ENCODE peak calls at places on chromosomes 16 and 17, in ten cellular contexts. H is effector memory CD4-positive, alpha-beta T cell; G is thoracic aorta; S is thyroid gland; Y is brain microvascular endothelial cell; P is left ventricle myocardium inferior; J is AG04450; M is HAP-1; I is heart right ventricle; C is BE2C. W is an unnamed sample.

GRCh38 chr16:46982335-46982734 is 8.9 kb upstream of the DNAJA2 start:
- DNase-seq in H (no peak), G (no peak), S (no peak), Y (no peak), P (no peak), J (no peak), M (no peak), I (no peak), C (no peak), W (no peak)

GRCh38 chr16:66298006-66298405 is 68.5 kb upstream of the CDH5 start:
- DNase-seq in H (no peak), G (no peak), S (no peak), Y (no peak), P (no peak), J (no peak), M (no peak), I (no peak), C (no peak), W (no peak)

GRCh38 chr17:46742539-46743270 is 75.8 kb downstream of the WNT3 start:
- DNase-seq in H (no peak), G (no peak), S (no peak), Y (peak), P (no peak), J (peak), M (no peak), I (peak), C (peak), W (no peak)

GRCh38 chr16:57751539-57752202 is 16.1 kb downstream of the KATNB1 start:
- DNase-seq in H (no peak), G (no peak), S (no peak), Y (no peak), P (no peak), J (no peak), M (no peak), I (no peak), C (no peak), W (no peak)

GRCh38 chr16:21646721-21647561 is 5.5 kb downstream of the IGSF6 start:
- DNase-seq in H (peak), G (no peak), S (no peak), Y (no peak), P (no peak), J (no peak), M (no peak), I (no peak), C (no peak), W (peak)

GRCh38 chr16:19102187-19102872 is 11.4 kb upstream of the ITPRIPL2 start:
- DNase-seq in H (no peak), G (no peak), S (no peak), Y (no peak), P (no peak), J (no peak), M (no peak), I (no peak), C (no peak), W (no peak)

GRCh38 chr16:55622930-55623561 is 32.7 kb upstream of the SLC6A2 start:
- DNase-seq in H (no peak), G (no peak), S (no peak), Y (no peak), P (no peak), J (no peak), M (peak), I (no peak), C (peak), W (no peak)

GRCh38 chr17:31417051-31417792 is 25.7 kb downstream of the RAB11FIP4 start:
- DNase-seq in H (no peak), G (no peak), S (no peak), Y (no peak), P (no peak), J (no peak), M (no peak), I (no peak), C (no peak), W (no peak)

GRCh38 chr17:72122336-72122667 is 1.5 kb downstream of the SOX9 start:
- DNase-seq in H (no peak), G (no peak), S (no peak), Y (no peak), P (no peak), J (no peak), M (no peak), I (no peak), C (no peak), W (no peak)

GRCh38 chr17:53950207-53950857 is 127.6 kb downstream of the KIF2B start:
- DNase-seq in H (no peak), G (no peak), S (no peak), Y (no peak), P (no peak), J (no peak), M (peak), I (no peak), C (peak), W (peak)

GRCh38 chr17:48909796-48910195 is 1.6 kb downstream of the UBE2Z start:
- DNase-seq in H (no peak), G (no peak), S (no peak), Y (no peak), P (no peak), J (no peak), M (no peak), I (no peak), C (no peak), W (no peak)

GRCh38 chr17:48905987-48906515 is 2.2 kb upstream of the UBE2Z start:
- DNase-seq in H (no peak), G (no peak), S (peak), Y (no peak), P (no peak), J (no peak), M (no peak), I (no peak), C (no peak), W (no peak)

GRCh38 chr17:48908853-48909394 is 717 bp downstream of the UBE2Z start:
- DNase-seq in H (peak), G (peak), S (peak), Y (peak), P (peak), J (peak), M (peak), I (peak), C (peak), W (peak)

GRCh38 chr17:48908047-48908843 is at the start of gene UBE2Z:
- DNase-seq in H (peak), G (peak), S (peak), Y (peak), P (peak), J (peak), M (peak), I (peak), C (peak), W (peak)

GRCh38 chr17:48907713-48908046 is 527 bp upstream of the UBE2Z start:
- DNase-seq in H (no peak), G (no peak), S (no peak), Y (peak), P (no peak), J (no peak), M (peak), I (no peak), C (no peak), W (peak)
- H3K4me3 ChIP-seq in H (peak), G (peak), S (no peak), Y (peak), P (peak), J (peak), M (peak), I (peak), C (peak), W (peak)

DNA sequence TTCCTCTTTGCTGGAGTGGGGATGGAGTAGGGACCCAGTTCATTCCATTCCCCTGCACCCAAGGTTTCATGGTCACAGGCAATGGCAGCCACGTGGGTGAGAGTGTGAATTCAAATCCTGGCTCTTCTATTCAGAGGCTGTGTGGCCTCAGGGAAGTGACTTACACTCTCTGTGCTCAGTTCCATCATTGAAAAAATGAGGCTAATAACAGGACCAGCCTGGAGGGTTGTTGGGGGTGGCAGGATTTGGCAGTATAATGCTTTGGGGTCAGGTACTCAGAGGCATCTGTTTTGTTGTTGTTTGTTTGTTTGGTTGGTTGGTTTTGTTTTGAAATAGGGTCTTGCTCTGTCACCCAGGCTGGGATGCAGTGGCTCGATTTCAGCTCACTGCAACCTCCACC is 2.2 kb upstream of the CRISPLD2 start:
- DNase-seq in H (no peak), G (no peak), S (no peak), Y (no peak), P (no peak), J (no peak), M (no peak), I (no peak), C (no peak), W (no peak)
- H3K4me3 ChIP-seq in H (no peak), G (no peak), S (no peak), Y (no peak), P (no peak), J (no peak), M (no peak), I (no peak), C (no peak), W (no peak)

DNA sequence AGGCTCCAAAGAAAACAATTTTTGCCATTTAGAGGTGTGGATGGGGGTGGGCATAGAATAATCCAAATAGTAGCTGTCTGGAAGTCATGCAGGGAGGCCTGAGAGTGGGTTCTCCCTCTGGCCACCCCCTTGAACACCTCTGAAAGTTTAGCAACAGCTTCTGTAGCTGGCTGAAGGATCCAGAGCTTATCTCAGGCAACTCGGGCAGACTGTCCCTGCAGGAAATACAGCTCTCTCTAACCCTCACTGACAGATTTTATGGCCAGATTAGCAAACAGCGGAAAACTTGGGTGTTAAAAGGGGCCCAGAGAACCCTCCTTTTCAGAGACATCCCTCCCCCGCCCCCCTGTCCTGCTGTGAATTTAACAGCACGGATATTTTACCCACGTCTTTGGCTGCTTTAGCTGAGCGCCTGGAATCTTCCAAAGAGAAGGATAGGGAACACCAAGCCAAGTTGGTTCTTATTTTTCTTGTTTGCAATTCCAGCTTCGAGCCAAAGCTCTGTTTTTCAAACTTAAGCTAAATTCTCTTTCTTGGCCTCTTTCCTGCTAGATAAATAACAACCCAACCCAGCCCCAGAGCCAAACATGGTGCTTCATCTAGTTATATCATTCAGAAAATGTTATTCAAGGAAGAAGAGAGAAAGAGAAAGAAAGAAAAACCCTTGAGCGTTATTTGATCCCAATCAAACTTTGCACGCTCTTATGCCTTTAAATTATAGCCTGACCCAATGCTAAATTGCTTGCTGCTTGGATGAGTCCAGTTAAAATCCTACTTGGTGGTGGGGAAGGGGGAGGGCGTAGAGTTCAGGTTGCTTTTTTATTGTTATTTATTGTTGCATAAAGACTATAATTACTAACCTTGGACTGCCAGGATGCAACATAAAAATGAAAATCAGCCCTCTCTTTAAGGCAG is 2.3 kb upstream of the HOXB2 start:
- DNase-seq in H (no peak), G (no peak), S (no peak), Y (no peak), P (no peak), J (no peak), M (peak), I (no peak), C (no peak), W (no peak)
- H3K4me3 ChIP-seq in H (peak), G (peak), S (no peak), Y (peak), P (peak), J (peak), M (peak), I (peak), C (no peak), W (no peak)

GRCh38 chr17:976316-976715 is 3.3 kb downstream of the NXN start:
- DNase-seq in H (no peak), G (no peak), S (no peak), Y (no peak), P (no peak), J (no peak), M (no peak), I (no peak), C (no peak), W (no peak)

GRCh38 chr17:978110-979093 is 1.2 kb downstream of the NXN start:
- DNase-seq in H (no peak), G (no peak), S (no peak), Y (no peak), P (peak), J (no peak), M (peak), I (peak), C (no peak), W (no peak)

GRCh38 chr17:977163-977562 is 2.4 kb downstream of the NXN start:
- DNase-seq in H (no peak), G (no peak), S (no peak), Y (no peak), P (no peak), J (no peak), M (no peak), I (no peak), C (no peak), W (no peak)

GRCh38 chr17:973053-973452 is 6.5 kb downstream of the NXN start:
- DNase-seq in H (no peak), G (no peak), S (no peak), Y (no peak), P (no peak), J (no peak), M (no peak), I (no peak), C (no peak), W (no peak)

DNA sequence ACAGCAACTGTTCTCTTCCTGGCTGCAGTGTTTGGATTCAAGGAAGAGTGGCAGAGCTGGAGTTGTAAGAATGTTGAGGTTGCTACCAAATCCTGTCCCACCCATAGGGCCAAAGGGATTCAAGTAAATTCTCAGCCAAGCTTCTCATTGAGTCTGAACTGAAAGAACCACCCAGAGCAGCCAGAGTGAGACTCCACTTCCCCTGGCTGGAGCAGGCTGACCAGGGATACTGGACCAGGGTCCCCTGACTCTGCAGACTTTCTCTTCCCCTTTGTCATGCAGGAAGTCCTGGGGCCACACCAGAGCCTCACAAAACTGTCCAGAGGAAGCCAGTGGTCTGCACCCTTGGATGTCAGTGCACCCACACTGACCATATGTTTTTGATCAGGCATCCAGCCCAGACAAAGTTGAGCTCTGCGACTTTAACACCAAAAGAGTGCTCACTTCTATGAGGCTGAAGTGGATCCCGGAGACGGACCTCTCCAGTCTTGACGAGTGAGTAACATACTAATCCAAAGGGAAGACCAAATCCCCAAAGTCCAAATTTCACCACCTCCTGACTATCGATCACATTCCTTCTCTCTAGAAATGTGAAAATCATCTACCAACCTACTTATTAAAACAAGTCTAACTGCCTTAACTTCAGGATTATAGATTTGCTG is 4.1 kb downstream of the NXN start:
- DNase-seq in H (no peak), G (no peak), S (no peak), Y (no peak), P (no peak), J (no peak), M (no peak), I (no peak), C (no peak), W (no peak)
- H3K4me3 ChIP-seq in H (no peak), G (no peak), S (no peak), Y (no peak), P (no peak), J (peak), M (no peak), I (no peak), C (no peak), W (no peak)

DNA sequence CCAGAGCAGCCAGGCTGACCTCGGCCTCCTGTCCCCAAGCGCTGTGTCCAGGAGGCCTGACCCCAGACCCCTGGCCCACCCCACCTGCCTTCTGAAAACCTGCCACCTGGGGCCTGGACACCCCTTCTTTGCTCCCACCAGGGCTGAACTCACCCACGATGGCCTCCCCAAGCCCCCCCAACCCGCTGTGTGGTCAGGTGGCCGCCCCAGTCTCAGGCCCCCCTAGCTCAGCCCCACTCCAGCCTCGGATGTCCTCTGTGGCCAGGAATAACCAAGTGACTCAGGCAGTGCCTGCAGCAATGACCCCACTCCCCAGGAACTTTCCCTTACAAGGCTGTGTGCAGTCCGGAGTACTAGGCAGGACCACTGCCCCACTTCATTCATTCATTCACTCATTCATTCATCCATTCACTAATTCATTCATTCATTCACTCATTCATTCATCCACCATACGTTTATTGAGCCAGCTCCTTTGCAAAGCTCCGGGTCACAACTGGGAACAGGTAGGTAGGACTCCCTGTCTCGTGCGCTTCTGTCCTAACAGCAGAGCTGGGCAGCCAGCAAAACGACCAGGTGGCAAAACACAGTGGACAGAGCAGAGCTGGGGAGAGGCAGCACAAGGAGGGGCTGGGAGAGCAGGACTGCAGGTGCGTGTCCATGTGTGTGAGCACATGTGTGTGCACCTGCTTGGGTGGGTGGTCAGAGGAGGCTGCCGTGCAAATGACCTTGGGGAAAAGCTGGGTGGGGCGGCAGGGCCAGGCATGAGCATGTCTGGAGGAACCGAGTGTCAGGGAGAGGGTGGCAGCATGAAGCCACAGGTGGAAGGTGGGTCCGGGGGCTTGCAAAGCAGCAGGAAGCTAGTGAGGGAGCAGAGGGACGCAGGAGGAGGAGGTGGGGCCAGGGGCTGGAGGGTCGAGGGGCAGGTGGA is 75.8 kb upstream of the CBX4 start:
- DNase-seq in H (no peak), G (no peak), S (no peak), Y (no peak), P (no peak), J (no peak), M (no peak), I (no peak), C (no peak), W (no peak)
- H3K4me3 ChIP-seq in H (no peak), G (no peak), S (no peak), Y (no peak), P (no peak), J (no peak), M (no peak), I (no peak), C (no peak), W (no peak)

GRCh38 chr16:23181506-23181905 is 1.0 kb upstream of the SCNN1G start:
- DNase-seq in H (no peak), G (no peak), S (no peak), Y (no peak), P (no peak), J (no peak), M (no peak), I (no peak), C (no peak), W (no peak)

GRCh38 chr16:23182206-23182674 is 305 bp upstream of the SCNN1G start:
- DNase-seq in H (peak), G (no peak), S (peak), Y (peak), P (peak), J (peak), M (peak), I (peak), C (peak), W (peak)

GRCh38 chr16:23185661-23186060 is 3.1 kb downstream of the SCNN1G start:
- DNase-seq in H (no peak), G (no peak), S (no peak), Y (no peak), P (no peak), J (no peak), M (no peak), I (no peak), C (no peak), W (no peak)

GRCh38 chr16:23182675-23183485 is at the start of gene SCNN1G:
- DNase-seq in H (no peak), G (no peak), S (peak), Y (no peak), P (peak), J (no peak), M (no peak), I (no peak), C (no peak), W (no peak)

GRCh38 chr16:23183486-23183862 is 929 bp downstream of the SCNN1G start:
- DNase-seq in H (no peak), G (no peak), S (no peak), Y (no peak), P (no peak), J (no peak), M (no peak), I (no peak), C (no peak), W (no peak)
- H3K4me3 ChIP-seq in H (no peak), G (no peak), S (no peak), Y (no peak), P (peak), J (no peak), M (no peak), I (no peak), C (no peak), W (no peak)

DNA sequence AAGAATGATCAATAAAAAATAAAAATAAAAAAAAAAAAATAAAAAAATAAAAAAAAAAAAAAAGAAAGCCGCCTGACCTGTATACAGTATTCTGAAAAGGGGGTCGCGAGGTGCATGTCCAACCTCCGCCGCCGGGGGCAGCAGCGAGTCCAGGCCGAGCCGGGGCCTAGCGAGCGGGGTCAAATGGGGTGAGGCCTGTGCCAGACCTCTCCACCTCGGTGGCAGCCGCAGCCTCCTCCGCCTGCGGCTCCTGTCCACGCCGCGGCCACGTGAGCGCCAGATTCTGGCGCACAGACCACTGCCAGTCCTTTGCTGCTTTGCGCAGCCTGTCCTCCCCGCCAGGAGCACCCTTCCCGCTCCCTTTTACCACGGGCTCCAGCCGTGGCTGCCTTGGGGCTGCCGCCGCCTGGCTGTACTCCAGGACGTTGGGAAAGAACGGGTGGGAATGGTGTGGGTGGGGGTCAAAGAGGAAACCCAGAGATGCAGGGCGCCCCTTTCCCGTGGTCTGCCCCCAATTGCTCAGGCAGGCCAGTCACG is 2.4 kb upstream of the BCKDK start:
- DNase-seq in H (peak), G (peak), S (peak), Y (peak), P (peak), J (no peak), M (peak), I (peak), C (peak), W (peak)
- H3K4me3 ChIP-seq in H (no peak), G (peak), S (no peak), Y (peak), P (peak), J (no peak), M (no peak), I (peak), C (no peak), W (peak)

GRCh38 chr16:85610059-85610445 is 3.1 kb upstream of the GSE1 start:
- DNase-seq in H (no peak), G (no peak), S (no peak), Y (no peak), P (no peak), J (no peak), M (no peak), I (no peak), C (no peak), W (peak)
- H3K4me3 ChIP-seq in H (no peak), G (no peak), S (no peak), Y (no peak), P (peak), J (no peak), M (no peak), I (peak), C (no peak), W (peak)